ENCODE peak calls at places on chromosomes 4 and X, in seven cellular contexts. W, M, G, N, Y, H and V are unnamed samples.

GRCh38 chr4:118732591-118733330 is 47.6 kb downstream of the METTL14 start:
- DNase-seq in W (no peak), M (no peak), G (no peak), N (no peak), Y (no peak), H (no peak), V (no peak)

GRCh38 chrX:14356401-14356800 is 172.9 kb upstream of the GLRA2 start:
- DNase-seq in W (no peak), M (no peak), G (no peak), N (no peak), Y (no peak), H (no peak), V (no peak)

GRCh38 chr4:70728096-70728495 is 6.3 kb downstream of the RUFY3 start:
- DNase-seq in W (no peak), M (no peak), G (no peak), N (no peak), Y (no peak), H (no peak), V (no peak)

GRCh38 chr4:1193206-1194027 is 21.0 kb upstream of the SPON2 start:
- DNase-seq in W (no peak), M (peak), G (no peak), N (peak), Y (no peak), H (peak), V (no peak)

GRCh38 chrX:103565197-103565596 is 20.1 kb upstream of the TCEAL4 start:
- DNase-seq in W (no peak), M (no peak), G (no peak), N (no peak), Y (no peak), H (no peak), V (no peak)

GRCh38 chr4:38082424-38083374 is 122.5 kb downstream of the PTTG2 start:
- DNase-seq in W (no peak), M (no peak), G (no peak), N (no peak), Y (no peak), H (no peak), V (no peak)

GRCh38 chrX:17591741-17592110 is 145.6 kb upstream of the SCML1 start:
- DNase-seq in W (no peak), M (no peak), G (no peak), N (no peak), Y (peak), H (no peak), V (no peak)

GRCh38 chr4:60452259-60452658 is 747.9 kb upstream of the ADGRL3 start:
- DNase-seq in W (no peak), M (no peak), G (no peak), N (no peak), Y (no peak), H (no peak), V (no peak)

GRCh38 chr4:74087481-74087880 is 11.5 kb downstream of the CXCL2 start:
- DNase-seq in W (no peak), M (no peak), G (no peak), N (no peak), Y (no peak), H (no peak), V (no peak)

GRCh38 chrX:30880058-30880457 is 9.0 kb downstream of the TAB3 start:
- DNase-seq in W (no peak), M (no peak), G (no peak), N (no peak), Y (no peak), H (no peak), V (no peak)

GRCh38 chrX:30883141-30883540 is 5.9 kb downstream of the TAB3 start:
- DNase-seq in W (no peak), M (no peak), G (no peak), N (no peak), Y (no peak), H (no peak), V (no peak)

GRCh38 chrX:30881390-30881789 is 7.7 kb downstream of the TAB3 start:
- DNase-seq in W (no peak), M (no peak), G (no peak), N (no peak), Y (no peak), H (no peak), V (no peak)

GRCh38 chrX:30885136-30885535 is 3.9 kb downstream of the TAB3 start:
- DNase-seq in W (no peak), M (no peak), G (no peak), N (no peak), Y (no peak), H (no peak), V (no peak)

GRCh38 chrX:30881797-30882196 is 7.3 kb downstream of the TAB3 start:
- DNase-seq in W (no peak), M (no peak), G (no peak), N (no peak), Y (no peak), H (no peak), V (no peak)
- TF ChIP-seq POLR2A in W (no peak), M (no peak), G (no peak), N (no peak), Y (no peak), H (no peak), V (no peak)

DNA sequence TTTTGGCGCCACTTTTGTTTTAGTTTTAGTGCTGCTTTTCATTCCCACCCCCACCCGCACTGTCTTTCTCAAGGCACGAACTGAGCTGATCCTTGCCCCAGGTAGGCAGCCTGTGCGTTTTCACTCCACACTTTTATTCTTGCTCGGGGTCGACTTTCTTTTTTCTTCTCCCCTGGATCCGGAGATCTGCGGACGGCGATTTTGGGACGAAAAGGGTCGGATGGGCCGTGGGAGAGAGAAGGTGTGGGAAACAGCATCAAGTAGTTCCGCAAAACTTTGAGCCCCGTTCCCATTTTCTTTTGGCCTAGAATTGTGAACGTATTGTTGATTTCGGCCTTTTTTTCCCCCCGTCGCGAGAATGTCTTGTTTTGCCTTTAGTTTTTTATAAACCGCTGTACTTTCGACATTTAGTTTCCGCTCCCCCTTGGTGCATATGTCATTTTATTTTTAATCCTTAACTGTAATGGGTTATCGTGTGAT is 540 bp downstream of the STAG2 start:
- DNase-seq in W (no peak), M (no peak), G (no peak), N (no peak), Y (no peak), H (no peak), V (no peak)
- TF ChIP-seq POLR2A in W (no peak), M (no peak), G (no peak), N (no peak), Y (no peak), H (no peak), V (no peak)

DNA sequence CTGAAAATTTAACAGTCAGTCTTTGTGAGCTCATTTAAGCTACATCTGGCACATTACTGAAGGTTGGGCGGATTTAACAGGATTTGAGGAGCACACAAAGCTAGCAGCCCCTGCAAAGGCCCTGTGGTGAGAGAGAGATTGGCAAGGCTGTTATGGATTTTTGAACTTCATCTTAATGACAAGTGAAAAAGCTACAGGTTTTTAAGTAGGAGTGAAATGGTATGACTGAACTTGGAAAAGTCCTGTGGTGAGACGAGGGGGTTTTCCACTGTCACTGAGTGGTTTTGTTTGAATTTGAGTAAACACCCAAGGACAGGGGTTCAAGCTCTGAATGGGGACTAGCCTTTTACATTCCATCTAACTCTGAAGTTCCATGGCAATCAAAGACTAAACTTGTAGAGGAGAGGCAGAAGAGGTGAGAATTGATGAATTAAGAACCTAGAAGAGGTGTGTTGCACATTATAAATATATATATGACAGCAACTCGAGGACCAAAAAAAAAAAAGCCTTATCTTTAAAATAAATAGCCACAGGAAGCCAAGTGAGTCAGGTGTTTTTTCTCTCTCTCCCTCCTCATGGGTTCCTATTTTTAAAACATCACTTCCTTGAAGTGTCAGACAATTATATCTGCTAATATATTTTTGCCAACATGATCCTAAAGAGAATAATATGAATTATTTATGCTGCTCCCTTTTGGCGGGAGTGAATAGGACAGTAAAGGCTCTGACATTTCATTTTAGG is 47.8 kb upstream of the CLNK start:
- DNase-seq in W (no peak), M (no peak), G (no peak), N (no peak), Y (no peak), H (no peak), V (no peak)
- TF ChIP-seq POLR2A in W (no peak), M (no peak), G (no peak), N (no peak), Y (no peak), H (no peak), V (no peak)

GRCh38 chr4:82421796-82422560 is 8.3 kb downstream of the HNRNPDL start:
- DNase-seq in W (no peak), M (no peak), G (no peak), N (no peak), Y (no peak), H (no peak), V (no peak)
- TF ChIP-seq POLR2A in W (no peak), M (no peak), G (peak), N (no peak), Y (no peak), H (no peak), V (no peak)

GRCh38 chr4:182142146-182143085 is 100.8 kb upstream of the TENM3 start:
- DNase-seq in W (no peak), M (no peak), G (no peak), N (no peak), Y (peak), H (peak), V (no peak)

GRCh38 chr4:182143086-182143821 is 99.9 kb upstream of the TENM3 start:
- DNase-seq in W (no peak), M (no peak), G (no peak), N (no peak), Y (peak), H (no peak), V (no peak)

GRCh38 chr4:182144621-182145359 is 98.4 kb upstream of the TENM3 start:
- DNase-seq in W (no peak), M (no peak), G (no peak), N (no peak), Y (peak), H (peak), V (no peak)

GRCh38 chr4:182145360-182145905 is 97.8 kb upstream of the TENM3 start:
- DNase-seq in W (no peak), M (no peak), G (no peak), N (no peak), Y (no peak), H (no peak), V (no peak)

DNA sequence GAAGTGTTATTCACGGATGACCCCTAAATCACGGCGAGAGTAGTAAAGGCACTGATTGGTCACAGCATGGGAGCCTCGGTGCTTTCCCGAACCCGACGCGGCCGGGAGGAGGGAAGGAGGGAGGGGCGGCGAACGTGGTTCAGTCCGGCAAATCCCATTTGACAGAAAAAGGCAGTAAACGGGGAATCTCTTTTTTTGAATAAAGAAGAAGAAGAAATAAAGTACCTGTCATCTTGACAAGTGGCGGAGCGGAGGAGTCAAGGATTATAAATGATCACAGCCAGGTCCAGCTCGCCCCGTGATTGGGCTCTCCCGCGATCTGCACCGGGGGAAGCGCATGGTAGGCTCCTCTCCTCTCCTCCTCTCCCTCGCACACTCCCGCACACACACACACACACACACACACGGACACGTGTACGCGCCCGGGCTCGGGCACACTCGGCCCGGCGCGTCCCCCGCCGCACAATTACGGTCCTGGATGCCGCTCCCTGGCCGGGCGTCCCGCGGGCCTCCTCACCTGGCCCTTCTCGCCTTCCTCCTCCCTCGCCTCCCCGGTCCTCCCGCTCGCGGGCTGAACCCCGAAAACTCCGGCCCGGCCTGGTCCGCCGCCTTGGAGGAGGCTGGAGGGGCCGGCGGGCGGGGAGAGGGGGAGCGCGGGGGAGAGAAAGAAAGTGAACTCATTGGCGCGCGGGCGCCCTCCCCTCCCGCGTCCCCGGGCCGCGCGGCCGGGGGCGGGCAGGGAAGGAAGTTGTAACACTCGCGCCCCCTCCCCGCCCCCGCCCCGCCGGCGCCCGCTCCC is 99.2 kb upstream of the TENM3 start:
- DNase-seq in W (no peak), M (no peak), G (no peak), N (no peak), Y (peak), H (peak), V (no peak)
- TF ChIP-seq POLR2A in W (no peak), M (no peak), G (no peak), N (peak), Y (no peak), H (no peak), V (no peak)

DNA sequence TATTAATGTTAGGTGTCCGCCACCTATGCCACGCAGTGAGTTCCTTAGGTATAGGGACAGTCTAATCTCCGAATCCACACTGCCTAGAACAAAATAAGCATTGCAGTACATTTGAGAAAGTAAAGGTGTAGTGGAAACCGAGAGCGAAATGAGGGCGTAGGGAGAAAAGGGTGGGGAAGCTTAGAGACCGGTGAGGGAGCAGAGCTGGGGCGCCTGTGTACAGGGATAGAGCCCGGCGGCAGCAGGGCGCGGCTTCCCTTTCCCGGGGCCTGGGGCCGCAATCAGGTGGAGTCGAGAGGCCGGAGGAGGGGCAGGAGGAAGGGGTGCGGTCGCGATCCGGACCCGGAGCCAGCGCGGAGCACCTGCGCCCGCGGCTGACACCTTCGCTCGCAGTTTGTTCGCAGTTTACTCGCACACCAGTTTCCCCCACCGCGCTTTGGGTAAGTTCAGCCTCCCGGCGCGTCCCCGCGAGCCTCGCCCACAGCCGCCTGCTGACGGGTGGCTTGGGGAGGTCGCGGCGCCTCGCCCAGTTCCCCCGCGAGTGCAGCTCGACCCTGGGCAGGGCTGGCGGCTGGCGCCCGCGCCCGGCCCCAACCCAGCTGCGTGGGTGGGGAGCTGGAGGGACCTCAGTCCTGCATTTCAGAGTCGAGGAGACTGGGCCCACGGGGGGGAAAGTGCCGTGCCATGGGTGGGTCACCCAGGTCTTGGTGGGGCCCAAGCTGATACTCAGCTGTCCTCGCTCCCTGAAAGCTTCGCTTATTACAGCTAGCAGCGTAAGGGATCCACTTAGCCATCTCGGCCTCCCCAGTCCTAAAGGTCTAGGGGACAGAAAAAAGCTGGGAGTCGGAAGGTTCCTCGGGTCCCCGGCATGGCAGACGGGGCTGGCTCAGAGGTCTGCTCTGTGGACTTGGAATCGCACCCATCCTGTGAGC is at the start of gene ANXA3:
- DNase-seq in W (no peak), M (no peak), G (peak), N (no peak), Y (no peak), H (peak), V (peak)
- TF ChIP-seq POLR2A in W (no peak), M (no peak), G (no peak), N (peak), Y (no peak), H (peak), V (peak)